ENCODE peak calls at places on chromosomes 5 and 9, in seven cellular contexts. One of them, this sample, is unnamed.

GRCh38 chr5:171692106-171692505 is 93.5 kb upstream of the SMIM23 start:
- DNase-seq in bronchial epithelial cell: no peak
- DNase-seq in HFF-Myc: no peak
- DNase-seq in A549: no peak
- DNase-seq in choroid plexus epithelial cell: no peak
- DNase-seq in tibial nerve: no peak
- DNase-seq in sigmoid colon: no peak
- DNase-seq in this sample: no peak

GRCh38 chr5:99104538-99105132 is 175.8 kb upstream of the CHD1 start:
- DNase-seq in bronchial epithelial cell: peak; percentile 30
- DNase-seq in HFF-Myc: peak; percentile 12
- DNase-seq in A549: peak; percentile 31
- DNase-seq in choroid plexus epithelial cell: peak; percentile 66
- DNase-seq in tibial nerve: no peak
- DNase-seq in sigmoid colon: no peak
- DNase-seq in this sample: no peak

GRCh38 chr9:69120380-69121154 is 53.5 kb upstream of the TJP2 start:
- DNase-seq in bronchial epithelial cell: peak; percentile 89
- DNase-seq in HFF-Myc: no peak
- DNase-seq in A549: no peak
- DNase-seq in choroid plexus epithelial cell: peak; percentile 23
- DNase-seq in tibial nerve: no peak
- DNase-seq in sigmoid colon: no peak
- DNase-seq in this sample: no peak

GRCh38 chr9:70816891-70817290 is 304.5 kb downstream of the TRPM3 start:
- DNase-seq in bronchial epithelial cell: peak; percentile 22
- DNase-seq in HFF-Myc: no peak
- DNase-seq in A549: no peak
- DNase-seq in choroid plexus epithelial cell: no peak
- DNase-seq in tibial nerve: no peak
- DNase-seq in sigmoid colon: no peak
- DNase-seq in this sample: no peak

GRCh38 chr9:133787749-133788015 is 49.5 kb upstream of the SARDH start:
- DNase-seq in bronchial epithelial cell: peak; percentile 7
- DNase-seq in HFF-Myc: no peak
- DNase-seq in A549: no peak
- DNase-seq in choroid plexus epithelial cell: peak; percentile 33
- DNase-seq in tibial nerve: no peak
- DNase-seq in sigmoid colon: no peak
- DNase-seq in this sample: no peak

GRCh38 chr5:45454114-45454513 is 242.1 kb downstream of the HCN1 start:
- DNase-seq in bronchial epithelial cell: peak; percentile 18
- DNase-seq in HFF-Myc: peak; percentile 16
- DNase-seq in A549: peak; percentile 1
- DNase-seq in choroid plexus epithelial cell: peak; percentile 63
- DNase-seq in tibial nerve: no peak
- DNase-seq in sigmoid colon: no peak
- DNase-seq in this sample: no peak

GRCh38 chr5:132227485-132228240 is at the start of gene P4HA2:
- DNase-seq in bronchial epithelial cell: peak; percentile 61
- DNase-seq in HFF-Myc: no peak
- DNase-seq in A549: peak; percentile 68
- DNase-seq in choroid plexus epithelial cell: peak; percentile 71
- DNase-seq in tibial nerve: peak; percentile 70
- DNase-seq in sigmoid colon: peak; percentile 93
- DNase-seq in this sample: no peak

GRCh38 chr5:115461506-115462290 is 82.9 kb downstream of the FEM1C start:
- DNase-seq in bronchial epithelial cell: peak; percentile 94
- DNase-seq in HFF-Myc: peak; percentile 49
- DNase-seq in A549: peak; percentile 71
- DNase-seq in choroid plexus epithelial cell: peak; percentile 61
- DNase-seq in tibial nerve: no peak
- DNase-seq in sigmoid colon: no peak
- DNase-seq in this sample: no peak

GRCh38 chr5:78734094-78734845 is 85.7 kb upstream of the LHFPL2 start:
- DNase-seq in bronchial epithelial cell: no peak
- DNase-seq in HFF-Myc: no peak
- DNase-seq in A549: peak; percentile 48
- DNase-seq in choroid plexus epithelial cell: no peak
- DNase-seq in tibial nerve: no peak
- DNase-seq in sigmoid colon: no peak
- DNase-seq in this sample: no peak

GRCh38 chr5:72788851-72789505 is 27.5 kb upstream of the TNPO1 start:
- DNase-seq in bronchial epithelial cell: peak; percentile 95
- DNase-seq in HFF-Myc: no peak
- DNase-seq in A549: peak; percentile 77
- DNase-seq in choroid plexus epithelial cell: peak; percentile 24
- DNase-seq in tibial nerve: no peak
- DNase-seq in sigmoid colon: no peak
- DNase-seq in this sample: peak; percentile 38

GRCh38 chr5:153629027-153629426 is 138.6 kb downstream of the GRIA1 start:
- DNase-seq in bronchial epithelial cell: peak; percentile 98
- DNase-seq in HFF-Myc: peak; percentile 94
- DNase-seq in A549: peak; percentile 56
- DNase-seq in choroid plexus epithelial cell: peak; percentile 96
- DNase-seq in tibial nerve: no peak
- DNase-seq in sigmoid colon: no peak
- DNase-seq in this sample: peak; percentile 79

GRCh38 chr9:78438765-78439164 is 141.8 kb downstream of the PSAT1 start:
- DNase-seq in bronchial epithelial cell: no peak
- DNase-seq in HFF-Myc: no peak
- DNase-seq in A549: no peak
- DNase-seq in choroid plexus epithelial cell: no peak
- DNase-seq in tibial nerve: no peak
- DNase-seq in sigmoid colon: no peak
- DNase-seq in this sample: no peak

GRCh38 chr5:179914032-179914755 is 6.5 kb upstream of the TBC1D9B start:
- DNase-seq in bronchial epithelial cell: peak; percentile 95
- DNase-seq in HFF-Myc: no peak
- DNase-seq in A549: peak; percentile 74
- DNase-seq in choroid plexus epithelial cell: peak; percentile 36
- DNase-seq in tibial nerve: no peak
- DNase-seq in sigmoid colon: no peak
- DNase-seq in this sample: peak; percentile 27

GRCh38 chr5:2797981-2798380 is 46.5 kb upstream of the IRX2 start:
- DNase-seq in bronchial epithelial cell: peak; percentile 89
- DNase-seq in HFF-Myc: no peak
- DNase-seq in A549: no peak
- DNase-seq in choroid plexus epithelial cell: no peak
- DNase-seq in tibial nerve: no peak
- DNase-seq in sigmoid colon: no peak
- DNase-seq in this sample: no peak

GRCh38 chr9:28779240-28779639 is 1206.0 kb upstream of the C9orf72 start:
- DNase-seq in bronchial epithelial cell: peak; percentile 91
- DNase-seq in HFF-Myc: no peak
- DNase-seq in A549: no peak
- DNase-seq in choroid plexus epithelial cell: peak; percentile 65
- DNase-seq in tibial nerve: no peak
- DNase-seq in sigmoid colon: no peak
- DNase-seq in this sample: no peak

GRCh38 chr5:154355141-154355611 is 90.6 kb upstream of the SAP30L start:
- DNase-seq in bronchial epithelial cell: no peak
- DNase-seq in HFF-Myc: no peak
- DNase-seq in A549: no peak
- DNase-seq in choroid plexus epithelial cell: no peak
- DNase-seq in tibial nerve: peak; percentile 56
- DNase-seq in sigmoid colon: peak; percentile 43
- DNase-seq in this sample: no peak

GRCh38 chr9:126504977-126505455 is 108.7 kb upstream of the LMX1B start:
- DNase-seq in bronchial epithelial cell: no peak
- DNase-seq in HFF-Myc: no peak
- DNase-seq in A549: no peak
- DNase-seq in choroid plexus epithelial cell: no peak
- DNase-seq in tibial nerve: no peak
- DNase-seq in sigmoid colon: peak; percentile 52
- DNase-seq in this sample: no peak

GRCh38 chr5:112189328-112189840 is 229.7 kb downstream of the EPB41L4A start:
- DNase-seq in bronchial epithelial cell: no peak
- DNase-seq in HFF-Myc: no peak
- DNase-seq in A549: no peak
- DNase-seq in choroid plexus epithelial cell: no peak
- DNase-seq in tibial nerve: no peak
- DNase-seq in sigmoid colon: no peak
- DNase-seq in this sample: no peak

GRCh38 chr9:71937898-71938297 is 26.5 kb downstream of the C9orf85 start:
- DNase-seq in bronchial epithelial cell: no peak
- DNase-seq in HFF-Myc: no peak
- DNase-seq in A549: no peak
- DNase-seq in choroid plexus epithelial cell: no peak
- DNase-seq in tibial nerve: no peak
- DNase-seq in sigmoid colon: no peak
- DNase-seq in this sample: no peak

GRCh38 chr5:58235279-58235678 is 224.6 kb downstream of the PLK2 start:
- DNase-seq in bronchial epithelial cell: peak; percentile 81
- DNase-seq in HFF-Myc: no peak
- DNase-seq in A549: peak; percentile 96
- DNase-seq in choroid plexus epithelial cell: peak; percentile 59
- DNase-seq in tibial nerve: no peak
- DNase-seq in sigmoid colon: no peak
- DNase-seq in this sample: no peak

DNA sequence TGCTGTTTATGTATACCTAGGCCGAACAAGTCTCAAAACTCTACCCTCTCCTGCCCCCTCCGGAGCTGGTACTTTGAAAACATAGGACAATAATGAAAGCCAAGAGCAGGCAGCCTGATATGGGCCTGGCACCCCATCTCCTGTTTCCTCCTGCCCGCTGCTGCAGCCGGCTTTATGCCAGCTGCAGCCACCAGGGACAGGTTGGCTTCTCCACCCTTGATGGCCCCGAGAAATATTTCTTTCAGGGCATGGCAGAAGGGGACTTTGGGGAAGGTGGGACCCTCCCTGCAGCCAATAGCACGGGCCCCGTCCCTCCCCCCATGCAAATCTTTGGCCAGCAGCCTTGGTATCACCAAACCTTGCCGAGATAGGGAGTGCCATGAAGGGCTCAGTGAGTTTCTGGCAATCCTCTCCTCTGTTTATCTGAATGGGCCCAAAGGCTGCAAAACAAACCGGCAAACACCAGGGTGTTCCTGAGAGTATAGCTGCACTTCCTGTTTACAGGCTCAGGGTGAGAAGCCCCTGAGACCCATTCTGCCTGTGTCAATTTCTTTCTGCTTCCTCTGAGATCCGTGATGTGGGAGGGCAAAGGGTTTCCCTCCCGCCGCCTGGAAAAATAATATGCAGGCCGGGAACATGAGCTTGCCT is 73.4 kb upstream of the BOD1 start:
- DNase-seq in bronchial epithelial cell: no peak
- DNase-seq in HFF-Myc: no peak
- DNase-seq in A549: peak; percentile 48
- DNase-seq in choroid plexus epithelial cell: peak; percentile 26
- DNase-seq in tibial nerve: no peak
- DNase-seq in sigmoid colon: no peak
- DNase-seq in this sample: no peak
- H3K4me3 ChIP-seq in bronchial epithelial cell: no peak overlapping the region
- H3K4me3 ChIP-seq in HFF-Myc: no peak overlapping the region
- H3K4me3 ChIP-seq in A549: peak overlapping the region; percentile 51
- H3K4me3 ChIP-seq in choroid plexus epithelial cell: no peak overlapping the region
- H3K4me3 ChIP-seq in tibial nerve: no peak overlapping the region
- H3K4me3 ChIP-seq in sigmoid colon: no peak overlapping the region
- H3K4me3 ChIP-seq in this sample: no peak overlapping the region

DNA sequence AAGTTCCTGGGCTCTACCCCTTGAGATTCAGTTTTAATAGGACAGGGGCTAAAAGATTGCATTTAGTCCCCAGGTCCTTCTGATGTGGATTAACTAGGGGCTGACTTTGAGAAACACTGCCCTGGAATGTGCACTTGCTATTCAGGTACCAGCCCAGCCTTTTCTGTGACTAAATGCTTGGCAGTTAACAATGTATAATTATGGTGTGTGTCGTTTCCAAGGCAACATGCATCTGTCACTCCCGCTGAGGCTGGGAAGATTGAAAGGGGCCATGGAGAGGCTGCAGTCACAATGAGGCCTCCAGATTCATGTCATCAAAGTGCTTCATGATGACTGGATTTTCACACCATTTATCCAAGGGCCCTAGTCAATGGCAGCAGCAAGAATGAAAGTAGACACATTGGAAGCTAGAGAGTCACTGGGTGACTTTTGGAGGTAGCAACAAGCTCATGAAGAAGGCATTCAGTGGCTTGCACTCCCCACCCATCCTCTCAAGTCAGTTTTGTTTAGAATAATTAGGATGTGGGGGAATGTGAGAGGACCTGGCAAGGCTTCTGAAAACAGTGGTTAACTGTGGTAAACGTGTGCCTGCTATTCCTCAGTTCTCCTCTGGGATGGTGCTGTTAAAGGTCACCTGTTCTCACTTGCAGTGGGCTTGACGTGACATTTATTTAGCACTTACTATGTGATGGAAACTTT is 28.3 kb downstream of the RAI14 start:
- DNase-seq in bronchial epithelial cell: peak; percentile 54
- DNase-seq in HFF-Myc: no peak
- DNase-seq in A549: peak; percentile 80
- DNase-seq in choroid plexus epithelial cell: peak; percentile 48
- DNase-seq in tibial nerve: no peak
- DNase-seq in sigmoid colon: no peak
- DNase-seq in this sample: no peak
- TF ChIP-seq CTCF in bronchial epithelial cell: peak; percentile 13
- TF ChIP-seq CTCF in HFF-Myc: no peak
- TF ChIP-seq CTCF in A549: no peak
- TF ChIP-seq CTCF in choroid plexus epithelial cell: peak; percentile 13
- TF ChIP-seq CTCF in tibial nerve: no peak
- TF ChIP-seq CTCF in sigmoid colon: no peak
- TF ChIP-seq CTCF in this sample: no peak

GRCh38 chr9:106620081-106620480 is 242.9 kb upstream of the ZNF462 start:
- DNase-seq in bronchial epithelial cell: peak; percentile 70
- DNase-seq in HFF-Myc: no peak
- DNase-seq in A549: no peak
- DNase-seq in choroid plexus epithelial cell: no peak
- DNase-seq in tibial nerve: no peak
- DNase-seq in sigmoid colon: no peak
- DNase-seq in this sample: no peak
- H3K4me3 ChIP-seq in bronchial epithelial cell: no peak overlapping the region
- H3K4me3 ChIP-seq in HFF-Myc: no peak overlapping the region
- H3K4me3 ChIP-seq in A549: no peak overlapping the region
- H3K4me3 ChIP-seq in choroid plexus epithelial cell: no peak overlapping the region
- H3K4me3 ChIP-seq in tibial nerve: no peak overlapping the region
- H3K4me3 ChIP-seq in sigmoid colon: no peak overlapping the region
- H3K4me3 ChIP-seq in this sample: no peak overlapping the region

DNA sequence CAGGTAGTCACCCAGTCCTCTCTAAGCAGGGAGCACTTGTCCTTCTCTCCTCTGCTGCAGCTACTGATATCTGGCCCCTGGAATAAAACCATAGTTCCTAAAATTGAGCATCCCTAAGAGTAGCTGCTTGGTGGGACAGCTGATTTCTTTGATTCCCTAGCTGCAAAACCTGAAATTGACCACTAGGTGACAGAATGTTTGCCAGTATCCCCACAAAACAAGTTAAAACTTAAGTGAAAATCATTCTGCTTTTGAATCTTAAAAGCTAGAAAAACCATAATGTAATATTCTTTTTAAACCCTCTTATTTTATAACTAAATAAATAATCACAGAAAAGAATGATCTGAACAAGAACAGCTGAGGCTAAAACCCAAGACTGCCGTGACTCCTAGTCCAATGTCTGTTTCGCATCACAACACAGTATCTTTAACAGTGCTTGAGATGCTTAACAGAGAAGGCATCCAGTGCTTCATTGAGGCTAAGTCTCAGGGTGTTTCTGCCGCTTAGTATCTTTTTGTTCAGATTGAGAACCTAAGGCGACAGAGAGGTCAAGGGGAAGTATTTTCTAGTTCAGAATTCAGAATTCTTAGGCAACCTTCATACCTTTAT is 24.4 kb upstream of the TAL2 start:
- DNase-seq in bronchial epithelial cell: peak; percentile 8
- DNase-seq in HFF-Myc: no peak
- DNase-seq in A549: no peak
- DNase-seq in choroid plexus epithelial cell: peak; percentile 42
- DNase-seq in tibial nerve: no peak
- DNase-seq in sigmoid colon: no peak
- DNase-seq in this sample: no peak
- TF ChIP-seq CTCF in bronchial epithelial cell: peak; percentile 26
- TF ChIP-seq CTCF in HFF-Myc: peak; percentile 58
- TF ChIP-seq CTCF in A549: peak; percentile 31
- TF ChIP-seq CTCF in choroid plexus epithelial cell: peak; percentile 67
- TF ChIP-seq CTCF in tibial nerve: no peak
- TF ChIP-seq CTCF in sigmoid colon: no peak
- TF ChIP-seq CTCF in this sample: peak; percentile 61

This sample was measured in AG09309.